ENCODE peak calls at places on chromosomes 12 and 14, in five cellular contexts. I, Q, P, N and G are unnamed samples. For H3K4me1, the result is how much of the 10 kb centered on the place peaks cover.

GRCh38 chr12:90090929-90091651 is 382.5 kb upstream of the ATP2B1 start:
- DNase-seq in P (peak), N (peak), I (no peak), Q (peak), G (peak)

GRCh38 chr14:41285193-41285748 is 321.4 kb upstream of the LRFN5 start:
- DNase-seq in N (peak), Q (peak), I (peak), P (peak), G (peak)

GRCh38 chr12:52168019-52168717 is 23.6 kb downstream of the KRT80 start:
- DNase-seq in Q (peak), N (no peak), P (no peak), I (peak), G (peak)

GRCh38 chr12:53696285-53696654 is 20.4 kb upstream of the ATP5MC2 start:
- DNase-seq in P (peak), Q (peak), N (peak), I (peak), G (peak)

GRCh38 chr12:39646963-39647362 is 27.4 kb upstream of the ABCD2 start:
- DNase-seq in N (no peak), I (no peak), Q (no peak), P (no peak), G (no peak)

GRCh38 chr12:116726749-116727148 is 11.1 kb downstream of the SPRING1 start:
- DNase-seq in N (no peak), Q (no peak), P (no peak), I (no peak), G (no peak)

GRCh38 chr14:99560946-99561683 is 42.9 kb downstream of the CCDC85C start:
- DNase-seq in Q (peak), I (no peak), P (no peak), N (no peak), G (no peak)

GRCh38 chr12:65903680-65904403 is 79.6 kb downstream of the HMGA2 start:
- DNase-seq in N (no peak), P (no peak), Q (no peak), I (no peak), G (no peak)

GRCh38 chr14:68819260-68819691 is 26.4 kb upstream of the ZFP36L1 start:
- DNase-seq in P (no peak), I (no peak), N (peak), Q (no peak), G (peak)

GRCh38 chr12:77725611-77726010 is 105.1 kb upstream of the NAV3 start:
- DNase-seq in I (no peak), Q (no peak), N (no peak), P (no peak), G (peak)

GRCh38 chr12:49059385-49060232 is 985 bp downstream of the KMT2D start:
- DNase-seq in I (no peak), P (no peak), N (peak), Q (peak), G (peak)

GRCh38 chr14:68791078-68791983 is 1.5 kb downstream of the ZFP36L1 start:
- DNase-seq in Q (peak), I (no peak), P (no peak), N (peak), G (peak)

GRCh38 chr12:57477710-57478681 is 1.7 kb downstream of the ARHGAP9 start:
- DNase-seq in Q (no peak), P (no peak), N (no peak), I (no peak), G (no peak)

GRCh38 chr14:67510836-67511235 is 22.3 kb upstream of the PLEKHH1 start:
- DNase-seq in N (no peak), Q (no peak), P (no peak), I (no peak), G (peak)

GRCh38 chr14:96639550-96639949 is 137.4 kb downstream of the PAPOLA start:
- DNase-seq in I (no peak), P (no peak), Q (no peak), N (no peak), G (no peak)

GRCh38 chr14:25055998-25056687 is 6.2 kb upstream of the STXBP6 start:
- DNase-seq in N (no peak), I (no peak), P (no peak), Q (no peak), G (peak)

GRCh38 chr12:123055281-123055766 is 74.8 kb downstream of the ARL6IP4 start:
- DNase-seq in P (no peak), N (no peak), I (no peak), Q (no peak), G (no peak)

GRCh38 chr12:6434205-6435180 is 10.3 kb upstream of the CD27 start:
- DNase-seq in N (no peak), I (no peak), Q (no peak), P (no peak), G (no peak)

GRCh38 chr14:67837011-67837624 is 17.5 kb downstream of the RAD51B start:
- DNase-seq in I (peak), P (no peak), N (peak), Q (peak), G (peak)

GRCh38 chr12:130320553-130320952 is 17.1 kb upstream of the PIWIL1 start:
- DNase-seq in I (no peak), P (no peak), Q (no peak), N (no peak), G (no peak)

GRCh38 chr12:27732281-27732680 is 21.6 kb downstream of the MRPS35 start:
- DNase-seq in Q (peak), P (no peak), N (no peak), I (peak), G (peak)

GRCh38 chr14:50816419-50817047 is 14.4 kb downstream of the NIN start:
- DNase-seq in N (no peak), P (no peak), Q (no peak), I (peak), G (peak)

GRCh38 chr14:43464968-43465367 is 1042.1 kb downstream of the FSCB start:
- DNase-seq in P (no peak), I (no peak), Q (peak), N (no peak), G (no peak)

GRCh38 chr14:27184371-27184901 is 586.6 kb upstream of the NOVA1 start:
- DNase-seq in P (no peak), N (no peak), Q (peak), I (no peak), G (no peak)

GRCh38 chr14:95537298-95538089 is 2.6 kb downstream of the GLRX5 start:
- DNase-seq in Q (no peak), P (no peak), I (peak), N (no peak), G (peak)
- H3K4me1 ChIP-seq in Q (under half), P (under half), I (under half), N (under half), G (under half)

GRCh38 chr14:21192875-21193535 is 37.1 kb upstream of the OR5AU1 start:
- DNase-seq in P (no peak), I (no peak), Q (no peak), N (no peak), G (peak)
- H2AFZ ChIP-seq in P (peak), I (peak), Q (no peak), N (peak), G (no peak)

GRCh38 chr12:120539303-120539702 is 5.1 kb downstream of the RNF10 start:
- DNase-seq in N (no peak), P (no peak), Q (peak), I (no peak), G (peak)
- H3K4me1 ChIP-seq in N (under half), P (under half), Q (under half), I (half or more), G (under half)

GRCh38 chr14:29271669-29272068 is 505.1 kb downstream of the FOXG1 start:
- DNase-seq in N (no peak), P (no peak), Q (no peak), I (no peak), G (no peak)

GRCh38 chr14:29278301-29278700 is 511.7 kb downstream of the FOXG1 start:
- DNase-seq in I (no peak), N (no peak), Q (no peak), P (no peak), G (no peak)

GRCh38 chr14:29273513-29273912 is 506.9 kb downstream of the FOXG1 start:
- DNase-seq in Q (no peak), N (no peak), I (no peak), P (no peak), G (no peak)

DNA sequence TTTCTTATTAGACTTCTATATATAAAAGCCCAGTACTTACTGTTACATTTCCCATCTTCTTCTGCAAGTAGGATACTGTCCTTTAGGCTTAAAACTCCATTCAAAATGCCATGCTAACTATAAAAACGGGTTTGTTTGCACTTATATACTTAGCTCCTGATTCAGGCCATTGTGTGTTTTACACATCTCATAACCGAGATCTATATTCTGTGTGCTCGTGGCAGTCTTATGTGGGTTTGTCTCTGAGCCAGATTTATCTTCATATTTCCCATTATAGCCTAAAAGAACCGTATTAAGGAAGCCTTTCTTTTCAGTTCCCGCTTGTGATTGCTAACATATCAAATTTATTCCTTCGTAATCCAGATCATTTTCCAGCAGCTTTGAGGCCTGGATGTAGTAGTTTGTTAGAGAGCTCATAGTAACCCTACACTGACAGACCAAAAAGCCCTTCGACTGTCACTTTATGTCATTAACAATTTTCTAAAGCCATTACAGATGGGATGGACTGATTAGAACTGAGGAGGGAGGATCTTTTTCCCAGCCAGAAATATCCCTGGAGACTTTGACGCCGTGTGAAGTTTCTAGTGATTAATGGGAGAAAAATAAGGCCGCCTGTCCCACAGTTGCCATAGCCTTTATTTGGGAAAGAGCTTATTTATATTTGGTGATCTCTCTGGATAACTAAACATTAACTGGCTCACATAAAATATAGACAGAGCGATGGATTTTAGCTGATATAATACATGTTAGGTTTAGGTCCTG is 508.5 kb downstream of the FOXG1 start:
- DNase-seq in Q (peak), N (no peak), I (no peak), P (no peak), G (no peak)
- H2AFZ ChIP-seq in Q (peak), N (no peak), I (no peak), P (no peak), G (peak)

DNA sequence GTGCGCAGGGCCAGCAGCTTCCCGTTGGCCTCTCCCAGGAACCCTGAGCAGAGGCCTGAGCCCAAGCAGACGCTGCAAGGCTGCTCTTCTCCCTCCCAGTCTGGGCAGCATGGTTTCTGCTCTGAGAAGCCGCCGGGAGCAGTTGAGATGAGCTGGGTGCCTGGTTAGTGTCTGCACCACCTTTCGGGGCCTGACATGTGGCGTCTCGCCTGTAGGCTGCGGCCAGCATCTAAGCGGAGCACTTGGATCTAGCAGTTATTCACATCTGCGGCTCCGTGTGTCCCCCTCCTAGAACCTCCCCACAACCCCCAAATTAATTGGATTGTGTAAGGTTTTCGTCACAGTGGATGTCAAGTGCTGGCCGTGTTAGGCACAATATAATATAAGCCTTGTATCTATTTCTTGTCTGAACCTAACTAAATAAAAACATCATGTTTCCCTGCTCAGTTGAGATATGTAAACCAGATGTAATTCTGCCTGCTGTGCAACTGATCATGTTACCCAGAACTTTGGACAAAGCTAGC is 45.6 kb downstream of the ELK3 start:
- DNase-seq in P (no peak), I (no peak), N (no peak), Q (no peak), G (peak)
- H3K4me1 ChIP-seq in P (under half), I (under half), N (under half), Q (under half), G (half or more)